ENCODE peak calls at places on chromosomes 2 and 18, in seven cellular contexts. Z, Y, S, Q, K, V and W are unnamed samples. For H3K4me1, the result is how much of the 10 kb centered on the place peaks cover.

GRCh38 chr2:171244970-171245782 is 84.5 kb upstream of the TLK1 start:
- DNase-seq in Q (no peak), S (no peak), V (no peak), K (no peak), Z (no peak), Y (no peak), W (no peak)

GRCh38 chr2:207903236-207903635 is 122.1 kb downstream of the PLEKHM3 start:
- DNase-seq in K (no peak), Y (no peak), V (no peak), Q (no peak), S (no peak), Z (no peak), W (no peak)

GRCh38 chr2:202133556-202134245 is 60.6 kb downstream of the KIAA2012 start:
- DNase-seq in Q (no peak), K (no peak), Z (no peak), S (no peak), Y (no peak), V (no peak), W (no peak)

GRCh38 chr2:172351586-172351985 is 75.8 kb upstream of the ITGA6 start:
- DNase-seq in V (no peak), K (no peak), S (no peak), Z (no peak), Q (no peak), Y (no peak), W (no peak)

GRCh38 chr2:36451512-36451911 is 95.9 kb downstream of the CRIM1 start:
- DNase-seq in S (no peak), V (no peak), Z (no peak), K (no peak), Q (no peak), Y (no peak), W (no peak)

GRCh38 chr18:70496749-70497294 is 208.0 kb downstream of the SOCS6 start:
- DNase-seq in Q (no peak), Z (no peak), V (no peak), Y (no peak), S (no peak), K (no peak), W (no peak)

GRCh38 chr2:96241901-96242611 is 23.7 kb downstream of the TMEM127 start:
- DNase-seq in Q (no peak), Z (no peak), Y (peak), S (peak), K (peak), V (peak), W (no peak)

GRCh38 chr18:3826021-3826420 is 376.0 kb downstream of the TGIF1 start:
- DNase-seq in K (no peak), V (no peak), Q (no peak), Z (no peak), Y (no peak), S (no peak), W (no peak)

GRCh38 chr2:172735646-172736418 is at the start of gene RAPGEF4:
- DNase-seq in K (no peak), S (no peak), V (no peak), Q (no peak), Y (no peak), Z (no peak), W (no peak)

GRCh38 chr2:238144262-238144661 is 5.8 kb downstream of the KLHL30 start:
- DNase-seq in K (no peak), V (no peak), S (no peak), Y (no peak), Q (no peak), Z (no peak), W (no peak)

GRCh38 chr2:238146884-238147544 is 8.5 kb downstream of the KLHL30 start:
- DNase-seq in Z (no peak), Q (no peak), V (no peak), K (no peak), S (no peak), Y (no peak), W (no peak)

GRCh38 chr2:238147791-238148190 is 9.3 kb downstream of the KLHL30 start:
- DNase-seq in Z (no peak), Y (no peak), Q (no peak), V (no peak), S (no peak), K (no peak), W (no peak)

GRCh38 chr2:238145046-238145445 is 6.6 kb downstream of the KLHL30 start:
- DNase-seq in Y (no peak), V (no peak), S (no peak), Z (no peak), K (no peak), Q (no peak), W (no peak)

GRCh38 chr2:238145851-238146250 is 7.4 kb downstream of the KLHL30 start:
- DNase-seq in Y (no peak), V (no peak), Q (no peak), Z (no peak), S (no peak), K (no peak), W (no peak)
- H3K4me1 ChIP-seq in Y (under half), V (under half), Q (under half), Z (under half), S (under half), K (under half), W (under half)

GRCh38 chr18:28766027-28766426 is 589.1 kb upstream of the CDH2 start:
- DNase-seq in K (no peak), V (no peak), Q (no peak), S (no peak), Z (no peak), Y (no peak), W (no peak)
- H3K4me3 ChIP-seq in K (no peak), V (no peak), Q (no peak), S (no peak), Z (no peak), Y (no peak), W (no peak)

GRCh38 chr2:240551809-240552208 is 6.0 kb downstream of the ANKMY1 start:
- DNase-seq in Y (no peak), K (no peak), Z (no peak), V (no peak), S (no peak), Q (peak), W (no peak)
- H3K27ac ChIP-seq in Y (no peak), K (no peak), Z (no peak), V (no peak), S (no peak), Q (no peak), W (no peak)

DNA sequence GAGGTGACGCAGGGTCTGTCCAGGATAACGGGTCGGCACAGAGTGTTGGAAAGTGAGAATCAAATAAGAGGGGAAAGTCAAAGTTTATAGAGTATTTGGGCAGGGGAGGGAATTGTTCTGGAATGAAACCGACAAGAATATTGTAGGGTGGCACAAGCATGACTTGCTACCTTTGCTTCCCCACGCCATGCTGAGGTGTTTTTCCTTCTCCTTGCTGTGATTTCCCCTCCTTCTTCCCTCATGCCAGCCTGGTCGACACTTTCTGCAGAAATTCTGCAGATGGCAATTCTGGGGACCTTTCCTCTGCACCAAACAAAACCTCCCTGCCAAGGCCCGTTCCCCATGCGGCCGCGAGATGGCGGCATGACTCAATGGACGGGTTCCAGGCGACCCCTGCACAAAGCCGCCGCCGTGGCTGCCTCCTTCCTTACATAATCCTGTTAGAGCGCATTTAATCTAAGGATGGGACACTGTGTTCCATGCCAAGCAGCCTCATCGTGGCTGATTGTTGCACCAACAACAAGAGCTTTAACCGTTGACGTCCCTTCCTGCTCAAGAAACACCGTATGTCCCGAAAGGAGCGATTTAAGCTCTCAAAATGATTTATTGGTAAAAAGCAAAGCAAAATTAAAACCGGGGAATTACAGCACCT is at the start of gene MRO:
- DNase-seq in S (peak), V (peak), Y (peak), Z (peak), K (peak), Q (peak), W (peak)
- H3K4me1 ChIP-seq in S (under half), V (half or more), Y (under half), Z (under half), K (under half), Q (under half), W (under half)

GRCh38 chr2:118845843-118846666 is 1.4 kb downstream of the EN1 start:
- DNase-seq in Y (no peak), Z (no peak), K (no peak), S (no peak), Q (peak), V (peak), W (no peak)
- H3K4me3 ChIP-seq in Y (no peak), Z (no peak), K (no peak), S (no peak), Q (peak), V (no peak), W (peak)

GRCh38 chr18:58870130-58870529 is 5.5 kb downstream of the ZNF532 start:
- DNase-seq in Y (no peak), S (no peak), K (no peak), V (no peak), Z (no peak), Q (no peak), W (peak)

GRCh38 chr18:58868440-58868839 is 3.8 kb downstream of the ZNF532 start:
- DNase-seq in Q (no peak), V (no peak), Y (no peak), S (no peak), Z (no peak), K (no peak), W (no peak)

GRCh38 chr18:58867281-58867961 is 2.7 kb downstream of the ZNF532 start:
- DNase-seq in Z (no peak), S (no peak), V (no peak), Q (no peak), Y (no peak), K (no peak), W (no peak)

GRCh38 chr18:58870621-58871020 is 5.9 kb downstream of the ZNF532 start:
- DNase-seq in Y (no peak), K (no peak), V (no peak), Z (no peak), S (no peak), Q (no peak), W (no peak)

DNA sequence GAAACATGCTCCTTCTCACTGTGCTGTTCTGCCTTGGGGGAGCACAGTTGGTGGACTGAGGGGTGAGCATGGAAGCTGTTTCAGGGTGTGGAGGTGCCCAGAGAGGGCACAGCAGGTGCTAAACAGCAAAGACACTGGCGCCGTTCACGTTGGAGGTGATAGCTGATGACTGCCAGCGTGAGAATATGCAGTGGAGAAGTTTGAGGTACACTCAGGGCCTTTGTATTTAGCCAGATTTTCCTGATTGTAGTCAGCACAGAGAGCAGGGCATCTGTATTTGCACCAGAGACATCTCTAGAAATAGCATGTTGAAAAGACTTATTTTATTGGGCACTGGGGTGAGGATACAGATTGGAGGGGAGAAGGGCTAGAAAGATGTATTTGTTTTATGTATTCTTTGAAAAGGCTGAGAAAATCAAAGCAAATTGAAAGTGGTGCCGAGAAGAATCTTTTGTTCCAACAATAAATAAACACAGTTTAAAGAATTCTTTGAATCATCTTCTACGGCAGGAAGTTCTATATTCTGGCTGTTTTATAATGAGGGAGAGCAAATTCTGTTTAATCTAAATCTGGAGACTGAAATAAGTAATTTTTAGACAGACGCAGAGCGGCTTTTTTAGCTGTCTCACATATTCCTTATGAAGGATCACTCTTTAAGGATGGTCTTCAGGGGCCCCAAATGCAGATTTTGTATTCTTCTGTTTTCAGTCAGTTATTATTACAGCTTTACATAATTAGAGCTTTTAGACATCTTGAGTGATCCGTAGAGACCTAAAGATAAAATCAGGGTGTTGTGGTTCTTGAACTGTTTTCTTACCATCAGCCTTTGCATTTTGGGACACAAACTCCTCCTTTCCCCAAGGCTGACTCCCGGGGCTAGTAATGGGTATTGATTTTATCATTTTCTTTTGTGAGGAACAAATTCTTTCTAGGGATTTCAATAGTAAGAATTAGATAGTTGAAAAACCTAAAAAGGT is 7.1 kb downstream of the ZNF532 start:
- DNase-seq in Y (no peak), V (no peak), K (no peak), S (no peak), Z (no peak), Q (no peak), W (no peak)
- H3K27ac ChIP-seq in Y (no peak), V (no peak), K (peak), S (peak), Z (peak), Q (no peak), W (peak)

DNA sequence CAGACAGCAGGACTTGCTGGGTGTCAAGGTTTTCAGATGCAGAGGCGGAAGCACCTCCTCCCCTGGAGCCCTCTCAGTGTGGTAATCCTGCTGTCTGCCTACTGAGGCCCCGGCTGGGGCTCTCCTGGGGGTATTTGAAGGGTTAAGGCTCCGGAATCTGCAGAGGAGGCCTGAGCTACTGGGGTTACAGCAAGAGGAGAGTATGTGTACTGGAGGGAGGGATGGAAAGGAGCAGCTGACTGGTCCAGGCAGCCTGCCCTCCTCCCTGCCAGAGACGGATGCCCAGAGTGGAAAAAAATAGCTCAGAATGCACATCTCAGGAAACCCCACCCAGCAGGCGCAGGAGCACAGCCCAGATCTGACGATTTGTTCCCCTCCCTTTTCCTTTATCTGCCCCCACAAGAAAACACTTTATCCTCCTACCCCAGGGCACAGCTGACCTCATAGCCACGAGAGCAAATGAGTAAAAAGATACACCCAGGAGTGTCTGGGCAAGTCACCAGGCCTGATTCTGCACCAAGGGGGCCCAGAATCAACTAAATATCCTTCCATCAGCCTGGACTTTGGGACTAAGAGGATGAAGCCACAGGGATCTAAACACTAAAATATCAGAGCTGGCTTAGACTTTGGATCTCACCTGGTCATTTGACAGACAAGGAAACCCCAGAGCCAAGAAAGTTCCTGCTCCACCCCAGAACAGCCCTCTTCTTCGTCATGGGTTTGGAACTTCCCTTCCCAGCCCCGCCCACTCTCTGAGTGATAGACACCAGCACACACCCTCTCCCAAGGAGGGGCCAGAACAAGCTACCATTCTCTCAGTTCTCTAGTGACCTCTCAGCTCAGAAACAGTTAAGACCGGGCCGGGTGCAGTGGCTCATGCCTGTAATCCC is 5.5 kb downstream of the TMBIM1 start:
- DNase-seq in Y (peak), V (peak), Q (peak), S (peak), Z (peak), K (peak), W (peak)
- H3K4me1 ChIP-seq in Y (half or more), V (half or more), Q (under half), S (half or more), Z (half or more), K (half or more), W (under half)

GRCh38 chr2:3303583-3304406 is 73.8 kb downstream of the EIPR1 start:
- DNase-seq in Y (peak), Z (peak), Q (peak), V (peak), K (peak), S (peak), W (peak)
- H3K4me3 ChIP-seq in Y (no peak), Z (no peak), Q (peak), V (no peak), K (peak), S (no peak), W (peak)

DNA sequence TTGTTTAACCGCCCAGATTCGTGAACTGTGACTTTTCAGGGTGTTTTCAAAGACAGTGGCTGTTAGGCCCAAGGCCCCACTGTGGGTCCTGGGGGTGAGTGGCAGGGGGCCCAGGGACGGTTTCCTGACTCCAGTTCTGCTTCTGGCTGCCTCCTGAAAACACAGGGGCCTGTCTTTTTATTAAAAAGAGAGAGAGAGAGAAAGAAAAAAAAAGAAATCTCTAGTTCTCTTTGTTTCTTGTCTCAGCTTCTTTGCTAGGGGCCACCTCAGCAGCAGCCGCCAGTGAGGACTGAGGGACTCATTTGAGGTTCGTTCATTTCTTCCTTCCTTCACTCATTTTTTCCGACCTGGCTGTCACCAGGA is 15.4 kb upstream of the E2F6 start:
- DNase-seq in V (no peak), K (no peak), Y (no peak), Z (no peak), S (no peak), Q (no peak), W (no peak)
- H3K27ac ChIP-seq in V (no peak), K (no peak), Y (no peak), Z (no peak), S (no peak), Q (no peak), W (no peak)

GRCh38 chr2:181468313-181468712 is 11.1 kb downstream of the ITGA4 start:
- DNase-seq in Y (no peak), Q (no peak), K (no peak), Z (no peak), V (no peak), S (no peak), W (no peak)
- H3K4me1 ChIP-seq in Y (under half), Q (under half), K (under half), Z (under half), V (half or more), S (under half), W (under half)